ENCODE peak calls at places on chromosomes 7 and 10, in nine cellular contexts. N, Y, I, A, K, T, S, D and G are unnamed samples.

GRCh38 chr10:133109736-133110532 is 22.2 kb downstream of the ADGRA1 start:
- DNase-seq in N (no peak), Y (no peak), I (no peak), A (peak), K (no peak), T (no peak), S (no peak), D (no peak), G (no peak)

GRCh38 chr10:113704637-113705343 is 25.1 kb downstream of the CASP7 start:
- DNase-seq in N (peak), Y (no peak), I (peak), A (peak), K (no peak), T (no peak), S (no peak), D (peak), G (no peak)

GRCh38 chr10:77898323-77899079 is 28.1 kb downstream of the DLG5 start:
- DNase-seq in N (no peak), Y (no peak), I (peak), A (peak), K (no peak), T (no peak), S (no peak), D (peak), G (no peak)

GRCh38 chr10:133187906-133188681 is 28.1 kb downstream of the KNDC1 start:
- DNase-seq in N (no peak), Y (no peak), I (no peak), A (no peak), K (no peak), T (no peak), S (no peak), D (no peak), G (no peak)

GRCh38 chr7:87627634-87627994 is 584 bp upstream of the RUNDC3B start:
- DNase-seq in N (no peak), Y (no peak), I (peak), A (no peak), K (peak), T (no peak), S (no peak), D (peak), G (no peak)

GRCh38 chr10:21860718-21861117 is 142.8 kb downstream of the DNAJC1 start:
- DNase-seq in N (no peak), Y (no peak), I (peak), A (no peak), K (no peak), T (no peak), S (no peak), D (no peak), G (no peak)

GRCh38 chr7:1444925-1445322 is 14.3 kb downstream of the MICALL2 start:
- DNase-seq in N (no peak), Y (no peak), I (no peak), A (no peak), K (no peak), T (no peak), S (no peak), D (no peak), G (no peak)

GRCh38 chr7:1721047-1721687 is 51.1 kb downstream of the ELFN1 start:
- DNase-seq in N (no peak), Y (no peak), I (no peak), A (no peak), K (no peak), T (no peak), S (no peak), D (no peak), G (no peak)

GRCh38 chr10:62244785-62245595 is 23.7 kb downstream of the RTKN2 start:
- DNase-seq in N (peak), Y (no peak), I (peak), A (peak), K (peak), T (no peak), S (no peak), D (peak), G (no peak)